ENCODE peak calls at places on chromosomes 16 and 17, in four cellular contexts. One of them, this sample, is unnamed.

GRCh38 chr17:60506312-60506711 is 19.7 kb downstream of the APPBP2 start:
- DNase-seq in endothelial cell: no peak
- DNase-seq in RKO: peak; percentile 77
- DNase-seq in COR-L47: no peak
- DNase-seq in this sample: peak; percentile 70

GRCh38 chr16:4315185-4316102 is at the start of gene GLIS2:
- DNase-seq in endothelial cell: peak; percentile 33
- DNase-seq in RKO: peak; percentile 81
- DNase-seq in COR-L47: peak; percentile 67
- DNase-seq in this sample: peak; percentile 87

GRCh38 chr16:57268804-57269800 is 15.4 kb downstream of the PLLP start:
- DNase-seq in endothelial cell: no peak
- DNase-seq in RKO: no peak
- DNase-seq in COR-L47: no peak
- DNase-seq in this sample: no peak

GRCh38 chr17:75499313-75500022 is 15.9 kb downstream of the CASKIN2 start:
- DNase-seq in endothelial cell: no peak
- DNase-seq in RKO: no peak
- DNase-seq in COR-L47: no peak
- DNase-seq in this sample: no peak

GRCh38 chr17:7745748-7746470 is 28.4 kb downstream of the DNAH2 start:
- DNase-seq in endothelial cell: peak; percentile 30
- DNase-seq in RKO: peak; percentile 72
- DNase-seq in COR-L47: no peak
- DNase-seq in this sample: peak; percentile 90

GRCh38 chr16:10504404-10504885 is 76.0 kb downstream of the EMP2 start:
- DNase-seq in endothelial cell: no peak
- DNase-seq in RKO: no peak
- DNase-seq in COR-L47: no peak
- DNase-seq in this sample: no peak

GRCh38 chr17:58242171-58242784 is 3.9 kb downstream of the LPO start:
- DNase-seq in endothelial cell: no peak
- DNase-seq in RKO: no peak
- DNase-seq in COR-L47: no peak
- DNase-seq in this sample: no peak

GRCh38 chr17:44760474-44761308 is 1.9 kb downstream of the ADAM11 start:
- DNase-seq in endothelial cell: no peak
- DNase-seq in RKO: no peak
- DNase-seq in COR-L47: no peak
- DNase-seq in this sample: no peak

GRCh38 chr17:9234404-9234945 is 213.2 kb downstream of the NTN1 start:
- DNase-seq in endothelial cell: no peak
- DNase-seq in RKO: no peak
- DNase-seq in COR-L47: no peak
- DNase-seq in this sample: no peak

GRCh38 chr16:56783332-56783731 is 53.4 kb downstream of the NUP93 start:
- DNase-seq in endothelial cell: no peak
- DNase-seq in RKO: no peak
- DNase-seq in COR-L47: no peak
- DNase-seq in this sample: no peak

GRCh38 chr17:9702916-9703780 is 57.8 kb downstream of the USP43 start:
- DNase-seq in endothelial cell: no peak
- DNase-seq in RKO: no peak
- DNase-seq in COR-L47: no peak
- DNase-seq in this sample: no peak

GRCh38 chr17:44197980-44198720 is 1.5 kb downstream of the ATXN7L3 start:
- DNase-seq in endothelial cell: no peak
- DNase-seq in RKO: peak; percentile 76
- DNase-seq in COR-L47: peak; percentile 22
- DNase-seq in this sample: peak; percentile 73

GRCh38 chr17:39794249-39794970 is 56.7 kb downstream of the GRB7 start:
- DNase-seq in endothelial cell: no peak
- DNase-seq in RKO: no peak
- DNase-seq in COR-L47: no peak
- DNase-seq in this sample: no peak

GRCh38 chr17:4537451-4538235 is 17.5 kb downstream of the MYBBP1A start:
- DNase-seq in endothelial cell: no peak
- DNase-seq in RKO: no peak
- DNase-seq in COR-L47: no peak
- DNase-seq in this sample: no peak

GRCh38 chr17:8255499-8255898 is 6.4 kb downstream of the PFAS start:
- DNase-seq in endothelial cell: no peak
- DNase-seq in RKO: peak; percentile 27
- DNase-seq in COR-L47: no peak
- DNase-seq in this sample: no peak

GRCh38 chr17:57045868-57046671 is 39.0 kb upstream of the AKAP1 start:
- DNase-seq in endothelial cell: no peak
- DNase-seq in RKO: no peak
- DNase-seq in COR-L47: no peak
- DNase-seq in this sample: no peak

GRCh38 chr17:58965221-58965620 is 141.5 kb downstream of the TRIM37 start:
- DNase-seq in endothelial cell: no peak
- DNase-seq in RKO: no peak
- DNase-seq in COR-L47: no peak
- DNase-seq in this sample: peak; percentile 4

GRCh38 chr17:19418312-19418992 is 7.4 kb downstream of the RNF112 start:
- DNase-seq in endothelial cell: no peak
- DNase-seq in RKO: peak; percentile 18
- DNase-seq in COR-L47: no peak
- DNase-seq in this sample: no peak

GRCh38 chr16:73166394-73166971 is 118.6 kb upstream of the ZFHX3 start:
- DNase-seq in endothelial cell: no peak
- DNase-seq in RKO: no peak
- DNase-seq in COR-L47: no peak
- DNase-seq in this sample: no peak

GRCh38 chr17:76485569-76485968 is 15.7 kb downstream of the RHBDF2 start:
- DNase-seq in endothelial cell: peak; percentile 27
- DNase-seq in RKO: no peak
- DNase-seq in COR-L47: no peak
- DNase-seq in this sample: no peak

GRCh38 chr17:50620848-50621247 is 13.8 kb upstream of the ABCC3 start:
- DNase-seq in endothelial cell: peak; percentile 50
- DNase-seq in RKO: no peak
- DNase-seq in COR-L47: no peak
- DNase-seq in this sample: no peak

GRCh38 chr16:56190903-56191806 is at the start of gene GNAO1:
- DNase-seq in endothelial cell: peak; percentile 34
- DNase-seq in RKO: no peak
- DNase-seq in COR-L47: peak; percentile 81
- DNase-seq in this sample: peak; percentile 18

GRCh38 chr17:80984749-80985148 is 6.9 kb upstream of the CHMP6 start:
- DNase-seq in endothelial cell: no peak
- DNase-seq in RKO: no peak
- DNase-seq in COR-L47: no peak
- DNase-seq in this sample: peak; percentile 92

GRCh38 chr16:85860413-85861094 is 38.4 kb upstream of the IRF8 start:
- DNase-seq in endothelial cell: no peak
- DNase-seq in RKO: no peak
- DNase-seq in COR-L47: no peak
- DNase-seq in this sample: no peak

GRCh38 chr16:27779719-27780161 is 229.8 kb downstream of the KATNIP start:
- DNase-seq in endothelial cell: peak; percentile 75
- DNase-seq in RKO: peak; percentile 27
- DNase-seq in COR-L47: no peak
- DNase-seq in this sample: peak; percentile 31

GRCh38 chr17:3935140-3935542 is 18.9 kb upstream of the P2RX1 start:
- DNase-seq in endothelial cell: peak; percentile 78
- DNase-seq in RKO: peak; percentile 17
- DNase-seq in COR-L47: peak; percentile 51
- DNase-seq in this sample: peak; percentile 29